ENCODE peak calls at places on chromosomes 6 and 20, in ten cellular contexts. One of them, this sample, is unnamed.

GRCh38 chr6:153831350-153832078 is 207.5 kb upstream of the OPRM1 start:
- DNase-seq in psoas muscle: no peak
- DNase-seq in caudate nucleus: no peak
- DNase-seq in MM.1S: no peak
- DNase-seq in CD8-positive, alpha-beta T cell: no peak
- DNase-seq in spleen: no peak
- DNase-seq in CD4-positive, alpha-beta memory T cell: no peak
- DNase-seq in fibroblast of lung: no peak
- DNase-seq in mesendoderm: peak; percentile 45
- DNase-seq in endodermal cell: no peak
- DNase-seq in this sample: no peak

GRCh38 chr20:47670913-47671312 is 114.4 kb downstream of the SULF2 start:
- DNase-seq in psoas muscle: no peak
- DNase-seq in caudate nucleus: no peak
- DNase-seq in MM.1S: no peak
- DNase-seq in CD8-positive, alpha-beta T cell: no peak
- DNase-seq in spleen: peak; percentile 49
- DNase-seq in CD4-positive, alpha-beta memory T cell: no peak
- DNase-seq in fibroblast of lung: no peak
- DNase-seq in mesendoderm: no peak
- DNase-seq in endodermal cell: no peak
- DNase-seq in this sample: no peak

GRCh38 chr6:36852481-36853147 is 13.4 kb upstream of the CPNE5 start:
- DNase-seq in psoas muscle: peak; percentile 56
- DNase-seq in caudate nucleus: no peak
- DNase-seq in MM.1S: no peak
- DNase-seq in CD8-positive, alpha-beta T cell: no peak
- DNase-seq in spleen: no peak
- DNase-seq in CD4-positive, alpha-beta memory T cell: no peak
- DNase-seq in fibroblast of lung: peak; percentile 68
- DNase-seq in mesendoderm: peak; percentile 62
- DNase-seq in endodermal cell: peak; percentile 59
- DNase-seq in this sample: no peak

GRCh38 chr6:142570221-142570671 is 268.4 kb downstream of the ADGRG6 start:
- DNase-seq in psoas muscle: no peak
- DNase-seq in caudate nucleus: no peak
- DNase-seq in MM.1S: no peak
- DNase-seq in CD8-positive, alpha-beta T cell: no peak
- DNase-seq in spleen: no peak
- DNase-seq in CD4-positive, alpha-beta memory T cell: no peak
- DNase-seq in fibroblast of lung: peak; percentile 87
- DNase-seq in mesendoderm: peak; percentile 75
- DNase-seq in endodermal cell: no peak
- DNase-seq in this sample: no peak

GRCh38 chr20:32510120-32510600 is 75.0 kb downstream of the NOL4L start:
- DNase-seq in psoas muscle: no peak
- DNase-seq in caudate nucleus: no peak
- DNase-seq in MM.1S: no peak
- DNase-seq in CD8-positive, alpha-beta T cell: peak; percentile 29
- DNase-seq in spleen: no peak
- DNase-seq in CD4-positive, alpha-beta memory T cell: no peak
- DNase-seq in fibroblast of lung: no peak
- DNase-seq in mesendoderm: no peak
- DNase-seq in endodermal cell: peak; percentile 42
- DNase-seq in this sample: no peak

GRCh38 chr6:14192186-14192788 is 74.7 kb downstream of the CD83 start:
- DNase-seq in psoas muscle: no peak
- DNase-seq in caudate nucleus: no peak
- DNase-seq in MM.1S: no peak
- DNase-seq in CD8-positive, alpha-beta T cell: no peak
- DNase-seq in spleen: no peak
- DNase-seq in CD4-positive, alpha-beta memory T cell: no peak
- DNase-seq in fibroblast of lung: no peak
- DNase-seq in mesendoderm: no peak
- DNase-seq in endodermal cell: no peak
- DNase-seq in this sample: no peak

GRCh38 chr6:83215131-83216047 is 22.2 kb downstream of the RWDD2A start:
- DNase-seq in psoas muscle: peak; percentile 37
- DNase-seq in caudate nucleus: no peak
- DNase-seq in MM.1S: peak; percentile 67
- DNase-seq in CD8-positive, alpha-beta T cell: peak; percentile 59
- DNase-seq in spleen: no peak
- DNase-seq in CD4-positive, alpha-beta memory T cell: peak; percentile 49
- DNase-seq in fibroblast of lung: peak; percentile 83
- DNase-seq in mesendoderm: peak; percentile 77
- DNase-seq in endodermal cell: peak; percentile 69
- DNase-seq in this sample: peak; percentile 83

GRCh38 chr6:167678102-167679101 is 148.3 kb upstream of the AFDN start:
- DNase-seq in psoas muscle: peak; percentile 61
- DNase-seq in caudate nucleus: no peak
- DNase-seq in MM.1S: no peak
- DNase-seq in CD8-positive, alpha-beta T cell: no peak
- DNase-seq in spleen: no peak
- DNase-seq in CD4-positive, alpha-beta memory T cell: no peak
- DNase-seq in fibroblast of lung: peak; percentile 15
- DNase-seq in mesendoderm: peak; percentile 52
- DNase-seq in endodermal cell: peak; percentile 90
- DNase-seq in this sample: peak; percentile 78

GRCh38 chr6:136774228-136775041 is 17.8 kb downstream of the MAP3K5 start:
- DNase-seq in psoas muscle: no peak
- DNase-seq in caudate nucleus: no peak
- DNase-seq in MM.1S: no peak
- DNase-seq in CD8-positive, alpha-beta T cell: no peak
- DNase-seq in spleen: no peak
- DNase-seq in CD4-positive, alpha-beta memory T cell: no peak
- DNase-seq in fibroblast of lung: peak; percentile 71
- DNase-seq in mesendoderm: peak; percentile 29
- DNase-seq in endodermal cell: no peak
- DNase-seq in this sample: no peak

GRCh38 chr6:63941747-63942470 is 306.3 kb downstream of the PHF3 start:
- DNase-seq in psoas muscle: no peak
- DNase-seq in caudate nucleus: no peak
- DNase-seq in MM.1S: no peak
- DNase-seq in CD8-positive, alpha-beta T cell: no peak
- DNase-seq in spleen: no peak
- DNase-seq in CD4-positive, alpha-beta memory T cell: no peak
- DNase-seq in fibroblast of lung: no peak
- DNase-seq in mesendoderm: no peak
- DNase-seq in endodermal cell: no peak
- DNase-seq in this sample: no peak

GRCh38 chr20:45685896-45686295 is 15.9 kb upstream of the WFDC11 start:
- DNase-seq in psoas muscle: no peak
- DNase-seq in caudate nucleus: no peak
- DNase-seq in MM.1S: no peak
- DNase-seq in CD8-positive, alpha-beta T cell: no peak
- DNase-seq in spleen: no peak
- DNase-seq in CD4-positive, alpha-beta memory T cell: no peak
- DNase-seq in fibroblast of lung: no peak
- DNase-seq in mesendoderm: peak; percentile 73
- DNase-seq in endodermal cell: peak; percentile 76
- DNase-seq in this sample: no peak

DNA sequence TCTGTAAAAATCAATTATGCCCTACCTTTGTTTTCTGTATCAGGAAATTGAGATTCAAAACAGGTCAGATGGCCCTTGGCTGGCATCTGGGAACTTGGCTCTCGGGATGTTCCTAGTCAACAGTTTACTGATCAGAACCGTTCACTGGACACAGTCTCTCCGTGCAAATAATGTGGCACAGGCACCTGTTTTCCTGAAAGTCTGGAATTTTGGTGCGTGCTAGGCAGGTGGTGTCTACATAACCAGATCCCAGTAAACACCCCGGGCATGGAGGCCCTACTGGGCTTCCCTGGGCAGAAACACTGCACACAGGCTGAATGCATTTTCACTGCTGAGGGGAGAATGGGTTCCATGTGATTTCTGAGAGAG is 7.5 kb downstream of the SNHG17 start:
- DNase-seq in psoas muscle: no peak
- DNase-seq in caudate nucleus: no peak
- DNase-seq in MM.1S: no peak
- DNase-seq in CD8-positive, alpha-beta T cell: no peak
- DNase-seq in spleen: no peak
- DNase-seq in CD4-positive, alpha-beta memory T cell: no peak
- DNase-seq in fibroblast of lung: no peak
- DNase-seq in mesendoderm: no peak
- DNase-seq in endodermal cell: no peak
- DNase-seq in this sample: no peak
- H3K27ac ChIP-seq in psoas muscle: no peak overlapping the region
- H3K27ac ChIP-seq in caudate nucleus: no peak overlapping the region
- H3K27ac ChIP-seq in MM.1S: no peak overlapping the region
- H3K27ac ChIP-seq in CD8-positive, alpha-beta T cell: no peak overlapping the region
- H3K27ac ChIP-seq in spleen: no peak overlapping the region
- H3K27ac ChIP-seq in CD4-positive, alpha-beta memory T cell: no peak overlapping the region
- H3K27ac ChIP-seq in fibroblast of lung: no peak overlapping the region
- H3K27ac ChIP-seq in mesendoderm: no peak overlapping the region
- H3K27ac ChIP-seq in endodermal cell: no peak overlapping the region
- H3K27ac ChIP-seq in this sample: no peak overlapping the region

DNA sequence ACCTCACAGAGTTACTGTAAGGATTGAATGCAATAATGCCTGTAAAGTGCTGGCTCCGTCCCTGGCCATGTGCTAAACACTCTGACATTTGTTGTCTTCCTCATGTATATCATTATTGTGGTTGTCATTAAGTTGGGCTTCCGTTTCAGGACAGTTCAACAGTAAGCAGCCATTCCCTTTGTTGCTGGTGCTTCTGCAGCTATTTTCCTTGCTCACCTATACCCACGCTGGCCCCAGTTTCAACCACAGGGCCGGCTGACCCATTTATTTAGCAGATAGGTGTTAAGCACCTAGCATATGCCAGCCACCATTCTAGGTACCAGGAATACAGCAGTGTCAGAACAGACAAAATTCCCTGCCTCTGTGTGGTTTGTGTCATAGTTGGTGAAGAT is 14.4 kb downstream of the E2F3 start:
- DNase-seq in psoas muscle: no peak
- DNase-seq in caudate nucleus: no peak
- DNase-seq in MM.1S: no peak
- DNase-seq in CD8-positive, alpha-beta T cell: no peak
- DNase-seq in spleen: no peak
- DNase-seq in CD4-positive, alpha-beta memory T cell: no peak
- DNase-seq in fibroblast of lung: no peak
- DNase-seq in mesendoderm: no peak
- DNase-seq in endodermal cell: no peak
- DNase-seq in this sample: no peak
- H3K27ac ChIP-seq in psoas muscle: peak overlapping the region; percentile 62
- H3K27ac ChIP-seq in caudate nucleus: no peak overlapping the region
- H3K27ac ChIP-seq in MM.1S: peak overlapping the region; percentile 14
- H3K27ac ChIP-seq in CD8-positive, alpha-beta T cell: no peak overlapping the region
- H3K27ac ChIP-seq in spleen: no peak overlapping the region
- H3K27ac ChIP-seq in CD4-positive, alpha-beta memory T cell: no peak overlapping the region
- H3K27ac ChIP-seq in fibroblast of lung: no peak overlapping the region
- H3K27ac ChIP-seq in mesendoderm: no peak overlapping the region
- H3K27ac ChIP-seq in endodermal cell: no peak overlapping the region
- H3K27ac ChIP-seq in this sample: no peak overlapping the region

GRCh38 chr20:37341632-37342031 is 4.3 kb upstream of the SRC start:
- DNase-seq in psoas muscle: no peak
- DNase-seq in caudate nucleus: no peak
- DNase-seq in MM.1S: no peak
- DNase-seq in CD8-positive, alpha-beta T cell: no peak
- DNase-seq in spleen: peak; percentile 66
- DNase-seq in CD4-positive, alpha-beta memory T cell: no peak
- DNase-seq in fibroblast of lung: no peak
- DNase-seq in mesendoderm: no peak
- DNase-seq in endodermal cell: no peak
- DNase-seq in this sample: no peak

GRCh38 chr20:37344506-37345338 is 1.2 kb upstream of the SRC start:
- DNase-seq in psoas muscle: no peak
- DNase-seq in caudate nucleus: no peak
- DNase-seq in MM.1S: no peak
- DNase-seq in CD8-positive, alpha-beta T cell: no peak
- DNase-seq in spleen: peak; percentile 55
- DNase-seq in CD4-positive, alpha-beta memory T cell: no peak
- DNase-seq in fibroblast of lung: no peak
- DNase-seq in mesendoderm: peak; percentile 70
- DNase-seq in endodermal cell: peak; percentile 79
- DNase-seq in this sample: peak; percentile 83

GRCh38 chr20:37342231-37343177 is 3.4 kb upstream of the SRC start:
- DNase-seq in psoas muscle: no peak
- DNase-seq in caudate nucleus: no peak
- DNase-seq in MM.1S: no peak
- DNase-seq in CD8-positive, alpha-beta T cell: no peak
- DNase-seq in spleen: peak; percentile 54
- DNase-seq in CD4-positive, alpha-beta memory T cell: no peak
- DNase-seq in fibroblast of lung: no peak
- DNase-seq in mesendoderm: peak; percentile 77
- DNase-seq in endodermal cell: peak; percentile 79
- DNase-seq in this sample: peak; percentile 46

GRCh38 chr20:37343994-37344355 is 2.0 kb upstream of the SRC start:
- DNase-seq in psoas muscle: no peak
- DNase-seq in caudate nucleus: no peak
- DNase-seq in MM.1S: no peak
- DNase-seq in CD8-positive, alpha-beta T cell: no peak
- DNase-seq in spleen: no peak
- DNase-seq in CD4-positive, alpha-beta memory T cell: no peak
- DNase-seq in fibroblast of lung: no peak
- DNase-seq in mesendoderm: no peak
- DNase-seq in endodermal cell: no peak
- DNase-seq in this sample: no peak

GRCh38 chr20:37343212-37343993 is 2.5 kb upstream of the SRC start:
- DNase-seq in psoas muscle: no peak
- DNase-seq in caudate nucleus: no peak
- DNase-seq in MM.1S: no peak
- DNase-seq in CD8-positive, alpha-beta T cell: no peak
- DNase-seq in spleen: peak; percentile 73
- DNase-seq in CD4-positive, alpha-beta memory T cell: no peak
- DNase-seq in fibroblast of lung: no peak
- DNase-seq in mesendoderm: no peak
- DNase-seq in endodermal cell: no peak
- DNase-seq in this sample: peak; percentile 91
- H3K27ac ChIP-seq in psoas muscle: no peak overlapping the region
- H3K27ac ChIP-seq in caudate nucleus: no peak overlapping the region
- H3K27ac ChIP-seq in MM.1S: no peak overlapping the region
- H3K27ac ChIP-seq in CD8-positive, alpha-beta T cell: no peak overlapping the region
- H3K27ac ChIP-seq in spleen: no peak overlapping the region
- H3K27ac ChIP-seq in CD4-positive, alpha-beta memory T cell: no peak overlapping the region
- H3K27ac ChIP-seq in fibroblast of lung: no peak overlapping the region
- H3K27ac ChIP-seq in mesendoderm: no peak overlapping the region
- H3K27ac ChIP-seq in endodermal cell: no peak overlapping the region
- H3K27ac ChIP-seq in this sample: no peak overlapping the region

GRCh38 chr6:27141013-27141412 is 106.5 kb upstream of the PRSS16 start:
- DNase-seq in psoas muscle: no peak
- DNase-seq in caudate nucleus: no peak
- DNase-seq in MM.1S: no peak
- DNase-seq in CD8-positive, alpha-beta T cell: no peak
- DNase-seq in spleen: no peak
- DNase-seq in CD4-positive, alpha-beta memory T cell: no peak
- DNase-seq in fibroblast of lung: no peak
- DNase-seq in mesendoderm: no peak
- DNase-seq in endodermal cell: no peak
- DNase-seq in this sample: no peak
- H3K27ac ChIP-seq in psoas muscle: no peak overlapping the region
- H3K27ac ChIP-seq in caudate nucleus: no peak overlapping the region
- H3K27ac ChIP-seq in MM.1S: peak overlapping the region; percentile 52
- H3K27ac ChIP-seq in CD8-positive, alpha-beta T cell: no peak overlapping the region
- H3K27ac ChIP-seq in spleen: no peak overlapping the region
- H3K27ac ChIP-seq in CD4-positive, alpha-beta memory T cell: peak overlapping the region; percentile 0
- H3K27ac ChIP-seq in fibroblast of lung: no peak overlapping the region
- H3K27ac ChIP-seq in mesendoderm: no peak overlapping the region
- H3K27ac ChIP-seq in endodermal cell: peak overlapping the region; percentile 21
- H3K27ac ChIP-seq in this sample: peak overlapping the region; percentile 44